ENCODE peak calls at places on chromosomes 7 and 10, in nine cellular contexts. A, C, B, O, N, V, R, H and E are unnamed samples.

GRCh38 chr7:137628211-137628610 is 218.6 kb downstream of the DGKI start:
- DNase-seq in A (no peak), C (no peak), B (no peak), O (no peak), N (no peak), V (no peak), R (no peak), H (no peak), E (no peak)

GRCh38 chr10:89515031-89515841 is 20.2 kb downstream of the SLC16A12 start:
- DNase-seq in A (peak; percentile 100), C (peak; percentile 97), B (no peak), O (no peak), N (peak; percentile 43), V (no peak), R (no peak), H (peak; percentile 7), E (no peak)

GRCh38 chr10:127279334-127279774 is 83.0 kb upstream of the INSYN2A start:
- DNase-seq in A (no peak), C (no peak), B (no peak), O (no peak), N (no peak), V (no peak), R (no peak), H (no peak), E (no peak)

GRCh38 chr10:110494532-110494931 is 3.2 kb upstream of the DUSP5 start:
- DNase-seq in A (no peak), C (no peak), B (no peak), O (no peak), N (no peak), V (no peak), R (no peak), H (no peak), E (no peak)

GRCh38 chr10:28354552-28354951 is 51.7 kb upstream of the MPP7 start:
- DNase-seq in A (no peak), C (no peak), B (no peak), O (no peak), N (no peak), V (no peak), R (no peak), H (no peak), E (no peak)

GRCh38 chr10:132096223-132096622 is 30.5 kb downstream of the JAKMIP3 start:
- DNase-seq in A (peak; percentile 36), C (peak; percentile 36), B (no peak), O (no peak), N (peak; percentile 49), V (no peak), R (no peak), H (no peak), E (no peak)

GRCh38 chr7:151518105-151518780 is 1.5 kb downstream of the RHEB start:
- DNase-seq in A (peak; percentile 45), C (peak; percentile 73), B (peak; percentile 21), O (peak; percentile 89), N (peak; percentile 81), V (peak; percentile 37), R (no peak), H (peak; percentile 44), E (peak; percentile 70)

GRCh38 chr10:10786334-10787090 is 231.2 kb upstream of the CELF2 start:
- DNase-seq in A (peak; percentile 64), C (peak; percentile 81), B (no peak), O (no peak), N (no peak), V (no peak), R (no peak), H (no peak), E (no peak)

GRCh38 chr7:39465055-39465929 is 100.9 kb upstream of the YAE1 start:
- DNase-seq in A (peak; percentile 66), C (peak; percentile 83), B (no peak), O (peak; percentile 60), N (no peak), V (peak; percentile 80), R (no peak), H (peak; percentile 91), E (peak; percentile 66)

GRCh38 chr7:41700044-41700471 is 2.8 kb downstream of the INHBA start:
- DNase-seq in A (no peak), C (peak; percentile 32), B (no peak), O (no peak), N (no peak), V (peak; percentile 13), R (no peak), H (peak; percentile 18), E (no peak)

GRCh38 chr7:132322981-132323380 is 253.3 kb downstream of the PLXNA4 start:
- DNase-seq in A (no peak), C (no peak), B (no peak), O (no peak), N (no peak), V (no peak), R (no peak), H (no peak), E (no peak)

GRCh38 chr10:69457771-69458237 is 6.5 kb downstream of the TSPAN15 start:
- DNase-seq in A (no peak), C (no peak), B (no peak), O (no peak), N (no peak), V (no peak), R (no peak), H (no peak), E (no peak)

GRCh38 chr10:113133497-113133896 is 183.4 kb downstream of the TCF7L2 start:
- DNase-seq in A (peak; percentile 73), C (peak; percentile 81), B (no peak), O (no peak), N (no peak), V (no peak), R (no peak), H (no peak), E (no peak)
- H3K4me1 ChIP-seq in A (peaks cover 12% of the 10 kb centered on the region), C (peaks cover 53% of the 10 kb centered on the region), B (no peaks in the 10 kb centered on the region), O (no peaks in the 10 kb centered on the region), N (peaks cover 5% of the 10 kb centered on the region), V (peaks cover 93% of the 10 kb centered on the region), R (peaks cover 25% of the 10 kb centered on the region), H (peaks cover 98% of the 10 kb centered on the region), E (no peaks in the 10 kb centered on the region)

GRCh38 chr7:128941323-128941890 is 3.7 kb downstream of the IRF5 start:
- DNase-seq in A (no peak), C (no peak), B (no peak), O (no peak), N (no peak), V (no peak), R (no peak), H (no peak), E (peak; percentile 45)

GRCh38 chr7:128941946-128942526 is 4.3 kb downstream of the IRF5 start:
- DNase-seq in A (no peak), C (no peak), B (no peak), O (no peak), N (no peak), V (no peak), R (no peak), H (no peak), E (no peak)

GRCh38 chr7:128939861-128940410 is 2.2 kb downstream of the IRF5 start:
- DNase-seq in A (no peak), C (no peak), B (no peak), O (no peak), N (no peak), V (no peak), R (no peak), H (no peak), E (no peak)

GRCh38 chr7:128939075-128939860 is 1.5 kb downstream of the IRF5 start:
- DNase-seq in A (no peak), C (no peak), B (no peak), O (no peak), N (no peak), V (no peak), R (no peak), H (no peak), E (peak; percentile 57)

GRCh38 chr7:128940494-128941322 is 3.0 kb downstream of the IRF5 start:
- DNase-seq in A (no peak), C (no peak), B (no peak), O (no peak), N (peak; percentile 60), V (no peak), R (peak; percentile 28), H (no peak), E (peak; percentile 69)
- H3K4me3 ChIP-seq in A (no peak overlapping the region), C (no peak overlapping the region), B (peak overlapping the region; percentile 59), O (no peak overlapping the region), N (no peak overlapping the region), V (no peak overlapping the region), R (no peak overlapping the region), H (no peak overlapping the region), E (no peak overlapping the region)

GRCh38 chr10:46523881-46524470 is 32.5 kb downstream of the GPRIN2 start:
- DNase-seq in A (peak; percentile 94), C (peak; percentile 98), B (peak; percentile 0), O (peak; percentile 59), N (peak; percentile 21), V (no peak), R (no peak), H (no peak), E (no peak)
- H3K4me1 ChIP-seq in A (peaks cover 28% of the 10 kb centered on the region), C (peaks cover 25% of the 10 kb centered on the region), B (no peaks in the 10 kb centered on the region), O (no peaks in the 10 kb centered on the region), N (no peaks in the 10 kb centered on the region), V (no peaks in the 10 kb centered on the region), R (peaks cover 51% of the 10 kb centered on the region), H (peaks cover 7% of the 10 kb centered on the region), E (peaks cover 8% of the 10 kb centered on the region)

GRCh38 chr10:79096514-79096913 is 27.7 kb downstream of the ZMIZ1 start:
- DNase-seq in A (no peak), C (no peak), B (no peak), O (no peak), N (no peak), V (no peak), R (no peak), H (no peak), E (no peak)

GRCh38 chr10:79095316-79095715 is 26.6 kb downstream of the ZMIZ1 start:
- DNase-seq in A (no peak), C (no peak), B (no peak), O (no peak), N (no peak), V (no peak), R (no peak), H (no peak), E (peak; percentile 46)

GRCh38 chr10:79093658-79094411 is 25.1 kb downstream of the ZMIZ1 start:
- DNase-seq in A (peak; percentile 75), C (no peak), B (no peak), O (peak; percentile 95), N (peak; percentile 87), V (no peak), R (no peak), H (peak; percentile 25), E (peak; percentile 87)

GRCh38 chr10:79092292-79092896 is 23.6 kb downstream of the ZMIZ1 start:
- DNase-seq in A (no peak), C (no peak), B (no peak), O (no peak), N (no peak), V (no peak), R (no peak), H (no peak), E (peak; percentile 34)

DNA sequence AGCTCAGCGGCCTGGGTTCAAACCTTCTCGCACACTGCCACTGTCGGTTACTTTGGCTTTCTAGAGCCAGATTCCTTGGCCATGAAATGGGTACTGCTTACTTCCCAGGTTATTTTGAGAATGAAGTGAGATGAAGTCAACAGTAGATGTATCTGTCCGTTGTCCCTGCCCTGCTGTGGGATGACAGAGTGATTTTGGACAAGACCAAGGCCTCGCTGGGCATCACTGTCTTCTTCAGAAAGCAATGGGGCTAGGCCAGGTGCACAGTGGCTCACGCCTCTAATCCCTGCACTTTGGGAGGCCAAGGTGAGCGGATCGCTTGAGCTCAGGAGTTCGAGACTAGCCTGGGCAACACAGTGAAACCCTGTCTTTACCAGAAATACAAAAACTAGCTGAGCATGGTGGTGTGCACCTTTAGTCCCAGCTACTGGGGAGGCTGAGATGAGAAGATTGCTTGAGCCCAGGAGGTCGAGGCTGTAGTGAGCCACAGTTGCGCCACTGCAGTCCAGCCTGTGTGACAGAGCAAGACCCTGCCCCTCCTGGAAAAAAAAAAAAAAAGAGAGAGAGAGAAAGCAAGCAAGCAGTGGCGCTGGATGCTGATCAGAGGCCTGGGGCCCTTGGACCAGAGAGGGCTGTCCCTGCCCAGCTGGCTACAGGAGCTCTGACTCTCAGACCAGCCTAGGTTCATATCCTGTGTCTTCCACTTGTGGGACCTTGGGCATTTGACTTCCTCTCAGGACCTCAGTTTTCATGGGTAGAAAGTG is 25.8 kb downstream of the ZMIZ1 start:
- DNase-seq in A (no peak), C (no peak), B (no peak), O (no peak), N (no peak), V (no peak), R (no peak), H (no peak), E (no peak)
- H3K4me3 ChIP-seq in A (no peak overlapping the region), C (no peak overlapping the region), B (no peak overlapping the region), O (no peak overlapping the region), N (no peak overlapping the region), V (no peak overlapping the region), R (no peak overlapping the region), H (no peak overlapping the region), E (no peak overlapping the region)